ENCODE peak calls at places on chromosomes 3 and 15, in ten cellular contexts. W, F, N, K, E, T, G, U, P and I are unnamed samples.

GRCh38 chr15:58521293-58521991 is 89.7 kb downstream of the LIPC start:
- DNase-seq in G (no peak), E (no peak), U (peak), P (no peak), F (peak), W (no peak), K (peak), N (peak), T (peak), I (no peak)

GRCh38 chr15:89905846-89906378 is 6.8 kb downstream of the ARPIN start:
- DNase-seq in T (no peak), E (no peak), W (no peak), N (no peak), K (no peak), P (no peak), U (no peak), G (no peak), F (no peak), I (no peak)

GRCh38 chr3:57158813-57159678 is 6.1 kb downstream of the IL17RD start:
- DNase-seq in W (no peak), N (no peak), E (no peak), K (no peak), G (no peak), F (peak), P (no peak), T (peak), U (no peak), I (peak)

GRCh38 chr15:66076591-66077319 is 176.8 kb downstream of the MEGF11 start:
- DNase-seq in G (no peak), W (no peak), P (no peak), T (no peak), U (no peak), N (no peak), K (no peak), F (no peak), E (no peak), I (no peak)

GRCh38 chr3:99920530-99921376 is 103.1 kb downstream of the CMSS1 start:
- DNase-seq in W (peak), F (peak), P (no peak), G (no peak), E (peak), U (peak), K (no peak), N (peak), T (peak), I (no peak)

GRCh38 chr15:66838202-66838601 is 136.2 kb downstream of the SMAD6 start:
- DNase-seq in T (no peak), N (no peak), F (no peak), P (no peak), U (no peak), E (no peak), G (no peak), W (peak), K (peak), I (no peak)

GRCh38 chr15:73959012-73959581 is 32.8 kb downstream of the LOXL1 start:
- DNase-seq in F (peak), E (no peak), N (peak), T (no peak), P (no peak), G (no peak), K (peak), U (no peak), W (peak), I (peak)

GRCh38 chr3:851098-851790 is 241.6 kb upstream of the CNTN6 start:
- DNase-seq in P (no peak), E (no peak), G (no peak), F (no peak), K (no peak), W (no peak), U (no peak), T (no peak), N (no peak), I (peak)

GRCh38 chr3:197460639-197461038 is 95.1 kb downstream of the BDH1 start:
- DNase-seq in K (no peak), P (no peak), E (no peak), T (no peak), U (no peak), G (no peak), N (no peak), F (no peak), W (no peak), I (no peak)

GRCh38 chr15:49490963-49491362 is 67.9 kb downstream of the FGF7 start:
- DNase-seq in E (no peak), K (no peak), U (no peak), T (no peak), N (peak), P (no peak), W (no peak), F (no peak), G (no peak), I (no peak)

GRCh38 chr3:40523781-40524180 is 979 bp upstream of the ZNF621 start:
- DNase-seq in E (no peak), F (no peak), P (no peak), U (no peak), N (peak), W (no peak), K (no peak), T (no peak), G (no peak), I (no peak)

GRCh38 chr15:98874359-98874758 is 133.2 kb downstream of the PGPEP1L start:
- DNase-seq in K (no peak), N (no peak), W (no peak), E (no peak), G (no peak), U (no peak), F (no peak), P (no peak), T (no peak), I (no peak)

GRCh38 chr3:11699083-11699427 is 55.3 kb upstream of the VGLL4 start:
- DNase-seq in E (no peak), U (peak), G (no peak), K (no peak), W (no peak), N (peak), T (no peak), F (no peak), P (no peak), I (no peak)

GRCh38 chr15:89858661-89859458 is 34.9 kb downstream of the AP3S2 start:
- DNase-seq in P (no peak), F (no peak), G (no peak), K (no peak), U (no peak), T (no peak), N (no peak), E (no peak), W (no peak), I (no peak)